ENCODE peak calls at places on chromosomes 11 and 22, in nine cellular contexts. B, Z, E, G, A, F, N, X and V are unnamed samples. For H3K9me3 and H3K36me3, the result is how much of the 10 kb centered on the place peaks cover.

GRCh38 chr22:40193429-40194421 is 16.0 kb downstream of the TNRC6B start:
- DNase-seq in Z (peak), E (peak), X (no peak), N (no peak), F (no peak), B (no peak), A (no peak), G (no peak), V (no peak)

GRCh38 chr11:86219291-86220193 is 25.0 kb upstream of the EED start:
- DNase-seq in G (no peak), E (no peak), A (no peak), X (no peak), Z (no peak), B (no peak), N (no peak), F (no peak), V (no peak)

GRCh38 chr22:37199839-37200161 is 11.8 kb upstream of the C1QTNF6 start:
- DNase-seq in F (no peak), N (peak), E (no peak), A (no peak), Z (no peak), B (no peak), G (no peak), X (no peak), V (no peak)

GRCh38 chr22:50691521-50691920 is 18.9 kb downstream of the SHANK3 start:
- DNase-seq in X (peak), A (no peak), Z (no peak), E (peak), F (no peak), B (no peak), G (no peak), N (peak), V (no peak)

GRCh38 chr11:82754410-82754809 is 20.7 kb upstream of the FAM181B start:
- DNase-seq in G (no peak), A (no peak), F (no peak), Z (peak), B (no peak), E (no peak), X (no peak), N (no peak), V (no peak)

GRCh38 chr11:57459112-57460016 is 964 bp upstream of the RTN4RL2 start:
- DNase-seq in N (no peak), G (peak), F (no peak), B (no peak), Z (no peak), A (no peak), E (no peak), X (no peak), V (no peak)

GRCh38 chr22:33062402-33062801 is 4.2 kb upstream of the SYN3 start:
- DNase-seq in G (no peak), B (no peak), X (no peak), A (no peak), N (no peak), F (no peak), E (no peak), Z (no peak), V (no peak)

GRCh38 chr22:24894220-24894975 is 52.1 kb downstream of the LHFPL7 start:
- DNase-seq in G (no peak), X (peak), E (peak), N (peak), B (no peak), F (peak), Z (peak), A (peak), V (peak)

GRCh38 chr11:117976445-117976844 is 9.7 kb upstream of the IL10RA start:
- DNase-seq in A (no peak), Z (no peak), X (no peak), F (no peak), N (no peak), E (no peak), G (no peak), B (no peak), V (no peak)

GRCh38 chr11:60193687-60194433 is 11.0 kb upstream of the MS4A6A start:
- DNase-seq in E (peak), N (peak), F (peak), B (peak), G (no peak), X (peak), A (peak), Z (peak), V (peak)

GRCh38 chr11:111185259-111185658 is 60.3 kb upstream of the POU2AF2 start:
- DNase-seq in A (no peak), G (no peak), Z (no peak), N (no peak), B (no peak), F (no peak), X (no peak), E (no peak), V (no peak)

GRCh38 chr11:1292018-1292643 is 17.3 kb downstream of the TOLLIP start:
- DNase-seq in X (no peak), N (no peak), B (no peak), A (no peak), Z (no peak), G (no peak), E (no peak), F (no peak), V (peak)

GRCh38 chr11:46672381-46672839 is 28.0 kb downstream of the ARHGAP1 start:
- DNase-seq in X (no peak), N (no peak), F (no peak), Z (no peak), G (no peak), E (no peak), A (no peak), B (no peak), V (no peak)

GRCh38 chr11:74926304-74927030 is 22.4 kb downstream of the XRRA1 start:
- DNase-seq in X (peak), N (no peak), Z (peak), G (no peak), E (no peak), A (no peak), B (no peak), F (peak), V (no peak)

GRCh38 chr22:37240941-37241320 is 3.1 kb downstream of the RAC2 start:
- DNase-seq in Z (no peak), X (no peak), B (no peak), N (no peak), F (no peak), E (no peak), A (no peak), G (peak), V (no peak)

DNA sequence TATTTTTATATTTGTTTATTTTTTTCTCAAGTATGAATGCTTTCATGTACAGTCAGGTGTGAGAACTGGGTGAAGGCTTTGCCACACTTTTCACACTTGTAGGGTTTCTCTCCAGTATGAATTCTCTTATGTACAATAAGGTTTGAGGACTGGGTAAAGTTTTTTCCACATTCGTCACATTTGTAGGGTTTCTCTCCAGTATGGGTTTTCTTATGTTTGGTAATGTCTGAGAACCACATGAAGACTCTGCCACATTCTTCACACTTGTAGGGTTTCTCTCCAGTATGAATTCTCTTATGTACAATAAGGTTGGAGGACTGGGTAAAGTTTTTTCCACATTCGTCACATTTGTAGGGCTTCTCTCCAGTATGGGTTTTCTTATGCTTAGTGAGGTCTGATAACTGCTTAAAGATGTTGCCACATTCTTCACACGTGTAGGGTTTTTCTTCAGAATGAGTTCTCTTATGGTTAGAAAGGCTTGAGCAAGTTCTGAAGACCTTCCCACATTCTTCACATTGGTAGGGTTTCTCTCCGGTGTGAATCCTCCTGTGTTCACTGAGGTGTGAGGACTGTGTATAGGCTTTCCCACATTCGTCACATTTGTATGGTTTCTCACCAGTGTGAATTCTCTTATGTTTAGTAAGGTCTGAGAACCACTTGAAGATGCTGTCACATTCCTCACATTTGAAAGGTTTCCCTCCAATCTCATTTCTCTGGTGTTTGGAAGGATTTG is 19.7 kb downstream of the ZNF195 start:
- DNase-seq in E (no peak), N (no peak), F (peak), Z (peak), B (no peak), G (no peak), A (no peak), X (no peak), V (no peak)
- H3K9me3 ChIP-seq in E (under half), N (half or more), F (half or more), Z (under half), B (under half), G (half or more), A (half or more), X (under half), V (under half)

DNA sequence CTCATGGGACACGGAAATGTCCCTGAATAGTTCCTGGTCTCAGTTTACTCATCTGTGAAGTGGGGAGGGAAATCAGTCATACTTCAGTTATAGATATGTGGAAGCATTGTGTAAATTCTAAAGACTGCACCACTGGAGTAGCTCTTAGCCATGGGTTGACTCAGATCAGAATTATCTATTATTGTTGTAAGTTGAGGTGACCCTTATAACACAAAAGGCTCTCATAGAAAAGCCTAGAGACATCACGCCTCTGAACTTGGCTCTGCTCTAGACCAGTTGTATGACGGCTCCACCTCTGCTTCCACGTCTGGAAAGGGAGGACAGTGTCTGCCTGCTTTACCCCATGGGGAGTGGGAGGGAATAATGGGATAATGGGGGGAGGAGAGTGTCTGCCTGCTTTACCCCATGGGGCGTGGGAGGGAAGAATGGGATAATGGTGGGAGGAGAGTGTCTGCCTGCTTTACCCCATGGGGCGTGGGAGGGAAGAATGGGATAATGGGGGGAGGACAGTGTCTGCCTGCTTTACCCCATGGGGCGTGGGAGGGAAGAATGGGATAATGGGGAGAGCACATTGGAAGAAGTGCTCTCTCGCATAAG is 98.2 kb downstream of the AMOTL1 start:
- DNase-seq in B (no peak), F (no peak), X (no peak), N (no peak), Z (peak), G (no peak), E (peak), A (no peak), V (no peak)
- H3K36me3 ChIP-seq in B (under half), F (half or more), X (under half), N (under half), Z (under half), G (under half), E (under half), A (under half), V (under half)

DNA sequence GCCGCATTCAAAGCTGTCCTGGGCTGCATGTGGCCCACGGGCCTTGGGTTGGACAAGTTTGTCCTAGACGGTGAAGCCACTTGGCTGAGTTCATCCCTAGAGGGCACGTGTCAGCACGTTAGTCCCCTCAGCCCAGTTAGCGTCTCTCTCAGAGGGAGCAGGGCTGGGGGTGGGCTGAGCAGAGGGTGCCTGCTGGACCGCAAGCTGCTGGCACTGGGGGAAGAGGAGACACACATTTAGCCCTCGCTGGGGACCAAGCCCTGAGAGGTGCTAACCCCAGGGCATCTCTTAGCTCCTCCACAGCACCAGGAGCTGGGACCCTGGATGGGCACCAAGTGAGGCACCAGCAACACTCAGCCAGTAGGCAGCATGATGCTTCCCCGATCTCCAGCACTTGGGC is 107.0 kb downstream of the SHANK2 start:
- DNase-seq in E (no peak), N (no peak), G (peak), B (no peak), F (no peak), X (no peak), A (no peak), Z (no peak), V (no peak)
- H3K9me3 ChIP-seq in E (under half), N (under half), G (under half), B (under half), F (under half), X (under half), A (under half), Z (under half), V (under half)

GRCh38 chr22:19559956-19560355 is 35.7 kb upstream of the CLDN5 start:
- DNase-seq in E (no peak), N (no peak), X (no peak), A (no peak), Z (no peak), B (no peak), F (no peak), G (no peak), V (no peak)

GRCh38 chr22:19554834-19555404 is 30.7 kb upstream of the CLDN5 start:
- DNase-seq in N (peak), G (no peak), F (no peak), A (no peak), X (peak), E (peak), B (peak), Z (peak), V (no peak)

GRCh38 chr22:19559324-19559811 is 35.2 kb upstream of the CLDN5 start:
- DNase-seq in N (no peak), Z (no peak), B (no peak), F (no peak), G (no peak), X (no peak), E (no peak), A (no peak), V (no peak)

GRCh38 chr22:19555651-19556050 is 31.4 kb upstream of the CLDN5 start:
- DNase-seq in E (no peak), A (no peak), N (no peak), G (peak), B (no peak), Z (no peak), F (no peak), X (no peak), V (no peak)

GRCh38 chr22:19556963-19557545 is 32.8 kb upstream of the CLDN5 start:
- DNase-seq in F (no peak), X (no peak), E (no peak), N (no peak), B (no peak), A (no peak), Z (no peak), G (no peak), V (no peak)
- H3K36me3 ChIP-seq in F (under half), X (under half), E (under half), N (under half), B (under half), A (under half), Z (under half), G (under half), V (under half)

GRCh38 chr22:44200855-44201550 is 20.3 kb downstream of the PARVG start:
- DNase-seq in A (no peak), E (peak), B (no peak), G (no peak), N (no peak), Z (no peak), X (no peak), F (no peak), V (no peak)
- H3K9me3 ChIP-seq in A (under half), E (under half), B (under half), G (under half), N (under half), Z (under half), X (under half), F (under half), V (under half)

DNA sequence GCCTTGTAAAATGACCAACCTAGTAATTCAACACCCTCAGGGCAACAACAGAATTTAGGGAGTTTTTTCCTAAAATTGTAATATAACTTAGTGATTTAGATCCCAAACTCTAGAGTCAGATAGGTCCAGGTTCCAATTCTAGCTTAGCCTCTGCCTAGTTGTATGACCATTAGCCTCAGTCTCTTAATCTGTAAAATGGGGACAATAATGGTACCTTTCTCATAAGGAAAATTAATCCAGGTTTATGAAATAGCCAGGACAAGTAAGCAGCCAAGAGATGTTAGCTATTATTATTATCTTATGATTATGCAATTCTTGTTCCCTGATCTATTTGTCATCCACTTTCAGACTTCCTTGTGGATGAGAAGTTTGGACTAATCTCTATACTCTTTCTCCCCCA is 4.1 kb downstream of the TFIP11 start:
- DNase-seq in G (no peak), N (no peak), A (no peak), E (no peak), Z (no peak), B (no peak), F (no peak), X (no peak), V (no peak)
- H3K36me3 ChIP-seq in G (half or more), N (under half), A (under half), E (under half), Z (under half), B (under half), F (under half), X (half or more), V (under half)

GRCh38 chr22:47450876-47451475 is 688.5 kb downstream of the TBC1D22A start:
- DNase-seq in X (no peak), A (no peak), G (no peak), F (no peak), N (no peak), E (no peak), Z (no peak), B (no peak), V (no peak)
- H3K9me3 ChIP-seq in X (under half), A (under half), G (under half), F (under half), N (under half), E (under half), Z (under half), B (under half), V (under half)

DNA sequence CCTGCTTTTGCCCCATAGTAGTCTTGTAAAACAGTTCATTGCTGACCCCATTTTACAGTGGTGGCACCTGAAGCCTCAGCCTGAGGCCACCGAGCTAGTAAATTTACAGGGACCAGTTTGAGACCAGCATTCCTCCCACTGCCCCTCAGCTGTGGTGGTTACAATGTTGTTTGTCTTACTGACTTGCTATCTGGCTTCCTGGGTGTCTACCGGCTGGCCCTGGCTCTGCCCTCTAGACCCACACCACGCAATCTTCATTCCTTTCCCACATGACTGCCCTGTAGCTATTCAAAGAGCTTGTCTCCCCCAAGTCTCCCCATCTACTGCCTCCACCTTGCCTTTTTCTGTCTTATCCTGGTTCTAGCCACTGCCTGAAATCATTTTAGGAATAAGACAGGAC is 20.8 kb downstream of the PIK3IP1 start:
- DNase-seq in Z (peak), E (no peak), G (no peak), N (peak), A (no peak), F (peak), X (no peak), B (no peak), V (no peak)
- H3K36me3 ChIP-seq in Z (under half), E (under half), G (under half), N (under half), A (under half), F (under half), X (under half), B (under half), V (under half)

GRCh38 chr22:49091451-49091850 is 736.2 kb downstream of the BRD1 start:
- DNase-seq in G (peak), N (no peak), B (no peak), A (no peak), Z (no peak), X (no peak), E (no peak), F (no peak), V (no peak)

GRCh38 chr22:49093192-49093880 is 734.3 kb downstream of the BRD1 start:
- DNase-seq in G (peak), N (no peak), Z (no peak), F (no peak), B (no peak), E (no peak), X (no peak), A (no peak), V (no peak)

GRCh38 chr22:49092751-49093150 is 734.9 kb downstream of the BRD1 start:
- DNase-seq in X (no peak), Z (no peak), N (no peak), A (no peak), F (no peak), G (peak), B (no peak), E (no peak), V (no peak)

GRCh38 chr22:49090853-49091135 is 736.9 kb downstream of the BRD1 start:
- DNase-seq in F (no peak), N (no peak), X (no peak), B (no peak), E (no peak), Z (no peak), G (peak), A (no peak), V (no peak)

DNA sequence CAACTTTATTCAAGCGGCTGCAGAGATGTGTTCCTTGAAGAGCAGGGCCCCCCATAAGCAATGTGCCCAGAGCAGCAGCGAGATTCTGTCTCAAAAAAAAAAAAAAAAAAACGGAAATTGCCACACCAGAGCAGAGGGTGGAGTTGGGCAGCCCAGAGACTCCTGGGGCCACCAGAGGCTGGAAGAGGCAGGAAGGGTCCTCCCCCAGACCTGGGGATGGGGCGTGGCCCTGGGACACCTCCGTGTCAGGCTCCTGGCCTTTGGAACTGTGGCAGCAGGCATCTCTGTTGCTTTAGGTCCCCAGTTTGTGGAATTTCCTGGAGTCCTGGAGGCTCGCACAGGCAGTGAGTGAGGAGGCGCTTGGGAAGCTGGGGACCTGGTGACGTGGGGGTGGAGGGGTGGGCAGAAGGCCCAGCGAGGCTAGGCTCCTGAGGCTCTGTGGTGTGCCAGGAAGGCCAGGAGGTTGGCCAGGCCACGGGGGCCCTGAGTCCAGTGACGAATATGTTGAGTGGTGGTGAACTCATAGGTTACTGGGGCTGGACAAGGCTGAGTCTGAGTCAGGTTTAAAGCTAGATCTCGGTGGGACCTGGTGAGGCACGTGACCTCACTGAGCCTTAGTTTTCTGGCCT is 735.6 kb downstream of the BRD1 start:
- DNase-seq in B (no peak), G (peak), X (peak), Z (no peak), F (no peak), N (no peak), A (no peak), E (no peak), V (no peak)
- H3K9me3 ChIP-seq in B (under half), G (under half), X (under half), Z (under half), F (under half), N (under half), A (under half), E (under half), V (under half)

DNA sequence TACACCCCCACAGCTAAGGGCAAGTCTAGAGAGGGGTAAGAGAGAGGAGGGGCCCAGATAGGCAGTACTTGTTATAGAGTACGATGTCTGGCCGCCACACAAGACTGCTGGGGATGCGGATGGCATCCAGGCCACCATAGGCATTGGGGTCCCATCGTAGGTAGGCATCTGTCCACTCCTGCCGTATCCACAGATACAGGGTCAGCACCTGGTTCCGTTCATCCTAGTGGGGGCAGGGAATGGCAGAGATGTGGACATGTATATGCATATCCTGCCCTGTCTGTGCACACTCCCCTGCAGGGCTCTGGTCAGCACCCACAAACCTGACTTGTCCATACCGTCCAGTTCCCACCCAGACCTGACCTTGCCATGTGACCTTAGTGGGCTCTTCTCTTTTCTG is 2.1 kb downstream of the CHRNA10 start:
- DNase-seq in B (no peak), F (no peak), Z (no peak), A (no peak), N (no peak), E (no peak), G (no peak), X (no peak), V (no peak)
- H3K36me3 ChIP-seq in B (under half), F (under half), Z (under half), A (under half), N (under half), E (under half), G (half or more), X (under half), V (under half)